ENCODE peak calls at places on chromosomes 7 and 10, in eight cellular contexts. L is HCT116, J is PC-3, I is MM.1S, A is SK-N-SH, F is GM23338, X is hepatocyte, G is neural progenitor cell. K is an unnamed sample.

GRCh38 chr10:98293550-98294269 is 25.7 kb upstream of the LOXL4 start:
- DNase-seq in L (no peak), J (no peak), I (no peak), A (no peak), F (no peak), X (no peak), G (no peak), K (no peak)

GRCh38 chr7:73983437-73984164 is 44.4 kb upstream of the ELN start:
- DNase-seq in L (no peak), J (no peak), I (no peak), A (peak), F (no peak), X (no peak), G (no peak), K (no peak)

GRCh38 chr7:116967254-116967922 is 14.1 kb downstream of the ST7 start:
- DNase-seq in L (no peak), J (no peak), I (no peak), A (no peak), F (no peak), X (no peak), G (no peak), K (no peak)

GRCh38 chr7:158707610-158708009 is 3.0 kb upstream of the NCAPG2 start:
- DNase-seq in L (no peak), J (no peak), I (no peak), A (no peak), F (peak), X (no peak), G (no peak), K (peak)

GRCh38 chr7:112869111-112869774 is 79.0 kb upstream of the TMEM168 start:
- DNase-seq in L (peak), J (peak), I (peak), A (peak), F (peak), X (peak), G (peak), K (peak)

GRCh38 chr7:148722340-148723165 is 23.9 kb downstream of the CUL1 start:
- DNase-seq in L (no peak), J (no peak), I (no peak), A (no peak), F (no peak), X (no peak), G (no peak), K (no peak)

GRCh38 chr10:109504401-109504800 is 418.9 kb downstream of the XPNPEP1 start:
- DNase-seq in L (no peak), J (peak), I (no peak), A (no peak), F (no peak), X (peak), G (no peak), K (no peak)

GRCh38 chr10:21396889-21397288 is 128.6 kb downstream of the SKIDA1 start:
- DNase-seq in L (no peak), J (no peak), I (no peak), A (no peak), F (no peak), X (no peak), G (no peak), K (no peak)

GRCh38 chr7:85474234-85474633 is 287.4 kb upstream of the SEMA3D start:
- DNase-seq in L (no peak), J (peak), I (no peak), A (no peak), F (no peak), X (no peak), G (no peak), K (no peak)

GRCh38 chr10:71505366-71505760 is 108.6 kb downstream of the CDH23 start:
- DNase-seq in L (no peak), J (no peak), I (no peak), A (no peak), F (no peak), X (no peak), G (no peak), K (no peak)

GRCh38 chr10:21311426-21311825 is 214.1 kb downstream of the SKIDA1 start:
- DNase-seq in L (no peak), J (no peak), I (no peak), A (no peak), F (no peak), X (no peak), G (no peak), K (no peak)

GRCh38 chr7:88109612-88110011 is 110.2 kb downstream of the SRI start:
- DNase-seq in L (no peak), J (no peak), I (no peak), A (no peak), F (no peak), X (no peak), G (no peak), K (no peak)

GRCh38 chr7:136877990-136878389 is 9.5 kb downstream of the CHRM2 start:
- DNase-seq in L (no peak), J (no peak), I (no peak), A (peak), F (no peak), X (no peak), G (no peak), K (no peak)

GRCh38 chr7:115721293-115721920 is 309.2 kb downstream of the TFEC start:
- DNase-seq in L (no peak), J (no peak), I (no peak), A (no peak), F (no peak), X (no peak), G (no peak), K (no peak)

GRCh38 chr10:96896884-96897589 is 64.9 kb downstream of the LCOR start:
- DNase-seq in L (no peak), J (no peak), I (no peak), A (no peak), F (no peak), X (no peak), G (no peak), K (no peak)

DNA sequence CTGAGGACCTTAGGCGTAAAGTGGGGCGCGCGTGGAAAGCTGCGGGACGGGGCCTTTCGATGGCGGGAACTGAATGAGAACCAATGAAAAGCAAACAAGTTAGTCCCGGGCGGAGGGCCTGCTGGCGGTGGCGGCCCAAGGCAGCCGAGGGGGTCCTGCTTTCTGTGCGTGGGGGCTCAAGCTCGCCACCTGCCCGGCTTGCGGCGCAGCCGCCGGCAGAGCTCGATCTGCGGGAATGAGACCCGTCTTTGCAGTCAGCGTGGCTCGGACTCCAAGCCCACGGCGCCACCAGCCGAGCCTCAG is 477 bp upstream of the CXCL12 start:
- DNase-seq in L (no peak), J (no peak), I (no peak), A (no peak), F (no peak), X (no peak), G (peak), K (no peak)
- H3K4me3 ChIP-seq in L (no peak), J (peak), I (peak), A (no peak), F (peak), X (peak), G (peak), K (no peak)

GRCh38 chr10:78925275-78925674 is 143.5 kb upstream of the ZMIZ1 start:
- DNase-seq in L (no peak), J (no peak), I (no peak), A (no peak), F (no peak), X (no peak), G (no peak), K (no peak)

GRCh38 chr10:78925800-78926319 is 142.9 kb upstream of the ZMIZ1 start:
- DNase-seq in L (no peak), J (peak), I (no peak), A (no peak), F (no peak), X (peak), G (no peak), K (no peak)

GRCh38 chr10:78923644-78924318 is 145.0 kb upstream of the ZMIZ1 start:
- DNase-seq in L (no peak), J (peak), I (no peak), A (no peak), F (no peak), X (no peak), G (no peak), K (no peak)

GRCh38 chr10:78921906-78922305 is 146.9 kb upstream of the ZMIZ1 start:
- DNase-seq in L (no peak), J (no peak), I (no peak), A (no peak), F (no peak), X (no peak), G (no peak), K (no peak)

GRCh38 chr10:78924319-78925003 is 144.3 kb upstream of the ZMIZ1 start:
- DNase-seq in L (no peak), J (no peak), I (no peak), A (no peak), F (peak), X (no peak), G (peak), K (no peak)
- TF ChIP-seq EZH2phosphoT487 in L (no peak), J (no peak), I (no peak), A (no peak), F (no peak), X (no peak), G (no peak), K (no peak)

GRCh38 chr7:54542920-54543539 is 855 bp downstream of the VSTM2A start:
- DNase-seq in L (no peak), J (peak), I (peak), A (peak), F (peak), X (peak), G (peak), K (no peak)

GRCh38 chr7:54544356-54545240 is 2.4 kb downstream of the VSTM2A start:
- DNase-seq in L (no peak), J (no peak), I (no peak), A (peak), F (peak), X (peak), G (peak), K (no peak)

GRCh38 chr7:54545241-54545563 is 3.0 kb downstream of the VSTM2A start:
- DNase-seq in L (no peak), J (no peak), I (no peak), A (no peak), F (no peak), X (no peak), G (no peak), K (no peak)

GRCh38 chr7:54546081-54546985 is 4.2 kb downstream of the VSTM2A start:
- DNase-seq in L (no peak), J (peak), I (peak), A (peak), F (peak), X (peak), G (peak), K (no peak)

GRCh38 chr7:54546986-54547314 is 4.8 kb downstream of the VSTM2A start:
- DNase-seq in L (no peak), J (no peak), I (no peak), A (no peak), F (no peak), X (no peak), G (no peak), K (no peak)
- TF ChIP-seq CTCF in L (no peak), J (no peak), I (no peak), A (no peak), F (no peak), X (no peak), G (no peak), K (no peak)

GRCh38 chr10:95408148-95408930 is 117.5 kb upstream of the PDLIM1 start:
- DNase-seq in L (no peak), J (peak), I (no peak), A (no peak), F (no peak), X (no peak), G (no peak), K (no peak)
- H3K4me3 ChIP-seq in L (no peak), J (peak), I (no peak), A (no peak), F (no peak), X (no peak), G (no peak), K (no peak)

DNA sequence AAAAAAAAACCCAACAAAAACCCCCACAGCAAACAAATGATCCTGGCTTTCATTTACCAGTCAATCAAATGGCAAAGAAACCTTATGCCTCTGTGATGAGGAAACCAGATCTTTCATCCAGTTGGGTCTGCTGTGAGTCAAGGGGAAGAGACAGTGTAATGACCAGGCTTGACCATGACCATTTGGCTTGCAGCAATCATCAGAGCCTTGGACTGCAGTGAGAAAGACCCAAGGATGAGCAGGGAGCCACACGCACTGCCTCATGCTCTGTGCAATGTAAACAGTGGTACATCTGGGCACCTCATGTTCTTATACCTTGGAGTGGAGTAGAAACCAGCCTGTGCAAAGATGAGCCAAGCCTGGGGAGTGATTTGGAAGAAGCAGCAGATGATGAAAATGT is 284.7 kb upstream of the HABP2 start:
- DNase-seq in L (no peak), J (no peak), I (no peak), A (no peak), F (no peak), X (no peak), G (no peak), K (no peak)
- TF ChIP-seq EZH2phosphoT487 in L (no peak), J (no peak), I (no peak), A (no peak), F (no peak), X (no peak), G (no peak), K (no peak)

DNA sequence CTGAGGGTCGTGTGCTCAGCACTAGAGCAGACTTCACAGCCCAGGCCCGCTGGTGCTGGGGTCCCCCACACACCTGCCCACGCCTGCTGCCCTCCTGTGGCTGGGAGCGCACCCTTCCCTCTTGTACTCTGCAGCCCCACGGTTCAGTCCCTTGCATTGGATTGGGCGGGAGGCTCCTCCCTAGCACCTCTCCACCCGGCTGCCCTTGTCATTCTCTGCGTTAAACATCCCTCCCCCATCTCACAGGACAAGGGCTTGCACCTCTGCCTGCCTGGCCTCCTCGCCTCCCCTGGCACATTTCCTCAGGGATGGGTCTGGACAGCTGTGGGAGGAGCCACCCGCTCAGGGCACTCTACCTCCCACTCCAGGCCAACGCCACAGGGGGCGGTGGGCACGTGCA is 68.7 kb downstream of the ALOX5 start:
- DNase-seq in L (no peak), J (no peak), I (no peak), A (no peak), F (peak), X (no peak), G (no peak), K (no peak)
- TF ChIP-seq CTCF in L (peak), J (peak), I (no peak), A (no peak), F (peak), X (no peak), G (peak), K (peak)